ENCODE peak calls at places on chromosomes 5 and 9, in five cellular contexts. M is HFFc6, X is suprapubic skin, W is Calu3, I is fibroblast of lung. N is an unnamed sample.
A peak's percentile ranks its signal among the peaks of the same experiment; 100 is the strongest.

GRCh38 chr5:1644810-1645571 is 121.2 kb upstream of the LPCAT1 start:
- DNase-seq in M (peak; percentile 72), X (peak; percentile 82), W (peak; percentile 84), I (peak; percentile 63), N (peak; percentile 88)

GRCh38 chr9:133708770-133709611 is 29.2 kb downstream of the SARDH start:
- DNase-seq in X (peak; percentile 59), W (no peak), M (no peak), I (no peak), N (no peak)

GRCh38 chr5:34886718-34887117 is 28.6 kb downstream of the RAD1 start:
- DNase-seq in M (no peak), W (no peak), I (no peak), X (no peak), N (no peak)

GRCh38 chr5:168796840-168797548 is 217.8 kb upstream of the PANK3 start:
- DNase-seq in I (no peak), X (no peak), M (no peak), W (no peak), N (no peak)

GRCh38 chr9:13970018-13970417 is 343.9 kb downstream of the NFIB start:
- DNase-seq in I (peak; percentile 57), W (no peak), M (no peak), X (no peak), N (no peak)

GRCh38 chr5:168708301-168708695 is 129.1 kb upstream of the PANK3 start:
- DNase-seq in X (no peak), I (no peak), M (no peak), W (no peak), N (peak; percentile 36)

GRCh38 chr5:31993182-31993961 is 180.7 kb downstream of the GOLPH3 start:
- DNase-seq in I (peak; percentile 86), X (no peak), M (peak; percentile 28), W (no peak), N (no peak)

GRCh38 chr9:3446313-3446712 is 79.5 kb downstream of the RFX3 start:
- DNase-seq in M (no peak), W (no peak), I (peak; percentile 21), X (no peak), N (no peak)

GRCh38 chr9:108272350-108272899 is 583.4 kb downstream of the ACTL7B start:
- DNase-seq in W (peak; percentile 66), M (no peak), X (no peak), I (peak; percentile 24), N (no peak)

GRCh38 chr5:92394935-92395334 is 1011.8 kb upstream of the ARRDC3 start:
- DNase-seq in M (no peak), X (no peak), I (no peak), W (no peak), N (no peak)

GRCh38 chr9:131361202-131361833 is 32.6 kb upstream of the PRRC2B start:
- DNase-seq in X (no peak), M (peak; percentile 18), W (peak; percentile 8), I (peak; percentile 36), N (no peak)

DNA sequence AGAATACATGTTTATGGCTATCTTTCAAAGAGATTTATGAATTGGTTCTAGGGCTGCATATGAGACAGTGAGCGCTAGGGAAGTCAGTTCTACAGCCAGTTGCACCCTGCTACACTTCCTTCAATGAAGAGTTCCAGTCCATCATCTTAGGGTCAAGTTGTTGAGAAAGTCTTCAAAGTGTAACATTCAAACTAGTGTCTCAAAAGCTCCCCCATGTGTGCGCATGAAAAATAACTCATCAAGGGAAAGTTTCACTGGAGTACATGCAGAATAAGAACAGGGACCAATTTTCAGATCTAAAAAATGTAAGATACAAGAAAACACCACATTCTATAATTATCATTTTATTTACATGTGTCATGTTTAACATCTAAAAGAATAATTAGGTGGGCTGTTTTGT is 317.2 kb downstream of the DEPDC1B start:
- DNase-seq in W (peak; percentile 14), I (peak; percentile 23), X (no peak), M (peak; percentile 26), N (no peak)
- TF ChIP-seq CTCF in W (no peak), I (peak; percentile 39), X (no peak), M (peak; percentile 61), N (peak; percentile 52)

DNA sequence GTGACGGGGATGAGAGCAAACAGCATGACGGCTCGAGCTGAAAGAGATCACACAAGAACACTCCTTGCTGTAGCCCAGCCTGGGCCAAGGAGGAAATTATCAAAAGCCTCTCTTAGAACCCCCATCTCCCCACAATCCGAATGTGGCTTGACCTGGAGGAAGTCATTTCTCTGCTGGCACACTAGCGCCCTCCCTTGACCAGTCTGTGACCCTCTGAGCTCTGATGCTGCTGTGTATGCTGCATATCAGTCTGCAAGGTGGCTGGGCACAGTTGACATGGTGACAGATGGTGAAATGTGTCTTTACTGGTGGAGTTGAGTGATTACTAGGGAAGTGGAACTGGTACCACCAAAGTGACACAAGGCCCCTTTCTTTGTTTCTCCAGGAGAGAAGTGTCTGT is 3.3 kb downstream of the SLC46A2 start:
- DNase-seq in X (no peak), M (no peak), I (no peak), W (no peak), N (no peak)
- TF ChIP-seq CTCF in X (no peak), M (peak; percentile 47), I (peak; percentile 7), W (no peak), N (peak; percentile 13)

GRCh38 chr5:112492291-112492690 is 73.2 kb upstream of the EPB41L4A start:
- DNase-seq in W (peak; percentile 77), X (no peak), I (peak; percentile 58), M (peak; percentile 75), N (no peak)
- TF ChIP-seq CTCF in W (peak; percentile 84), X (no peak), I (peak; percentile 52), M (peak; percentile 75), N (peak; percentile 68)

GRCh38 chr9:85702881-85703280 is 38.9 kb downstream of the AGTPBP1 start:
- DNase-seq in M (no peak), I (no peak), W (no peak), X (no peak), N (no peak)

GRCh38 chr9:85700330-85700729 is 41.4 kb downstream of the AGTPBP1 start:
- DNase-seq in I (no peak), W (no peak), M (no peak), X (no peak), N (no peak)

GRCh38 chr9:85704744-85705143 is 37.0 kb downstream of the AGTPBP1 start:
- DNase-seq in I (no peak), W (no peak), X (no peak), M (no peak), N (no peak)

GRCh38 chr9:85702191-85702590 is 39.6 kb downstream of the AGTPBP1 start:
- DNase-seq in X (no peak), W (no peak), I (no peak), M (no peak), N (no peak)

GRCh38 chr9:85703398-85703797 is 38.4 kb downstream of the AGTPBP1 start:
- DNase-seq in X (no peak), W (no peak), I (peak; percentile 23), M (no peak), N (no peak)
- TF ChIP-seq CTCF in X (no peak), W (no peak), I (no peak), M (no peak), N (no peak)

GRCh38 chr9:126624453-126624872 is 10.7 kb downstream of the LMX1B start:
- DNase-seq in M (no peak), I (no peak), W (no peak), X (no peak), N (no peak)

GRCh38 chr9:126622872-126623271 is 9.1 kb downstream of the LMX1B start:
- DNase-seq in W (no peak), I (no peak), X (no peak), M (no peak), N (no peak)

GRCh38 chr9:126623314-126623666 is 9.6 kb downstream of the LMX1B start:
- DNase-seq in X (no peak), I (no peak), W (no peak), M (no peak), N (no peak)

GRCh38 chr9:126624912-126625311 is 11.2 kb downstream of the LMX1B start:
- DNase-seq in W (no peak), X (no peak), I (no peak), M (no peak), N (no peak)

DNA sequence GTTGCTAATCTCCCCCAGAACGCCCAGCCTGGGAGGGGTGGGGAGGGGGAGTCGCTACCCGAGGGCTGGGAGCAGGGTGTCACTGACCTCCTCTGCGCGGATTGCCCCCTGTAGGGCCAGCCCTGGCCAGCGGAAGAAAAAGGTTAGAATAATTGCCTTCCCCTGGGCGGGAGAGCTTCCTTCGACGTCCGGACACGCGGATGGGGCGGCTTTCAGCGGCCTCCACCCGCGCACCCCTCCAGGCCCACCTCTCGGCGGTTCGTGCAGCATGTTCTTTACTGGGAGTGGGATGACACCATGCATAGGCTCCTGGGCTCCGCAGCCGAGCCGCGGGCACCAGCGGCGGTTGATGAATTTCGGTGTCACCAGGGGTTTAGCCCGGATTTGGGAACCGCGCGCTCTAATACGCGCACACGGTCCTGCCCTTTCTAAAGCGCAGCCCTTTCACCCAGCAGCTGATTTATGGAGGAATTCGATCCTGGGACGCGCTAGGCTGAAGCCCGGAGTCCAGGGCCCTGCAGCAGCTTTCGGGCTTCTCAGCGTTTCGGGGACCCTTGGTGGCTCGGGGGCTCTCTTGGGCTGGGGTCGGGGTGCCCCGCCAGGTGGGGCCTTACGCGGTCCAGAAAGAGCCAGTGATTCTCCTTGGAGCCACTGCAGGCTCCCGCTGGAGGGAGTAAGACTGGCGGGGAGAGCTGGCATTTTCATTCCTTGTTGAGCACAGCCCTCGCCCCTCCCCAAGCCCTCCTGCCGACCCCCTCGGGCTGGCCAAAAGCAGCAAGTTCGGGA is 10.1 kb downstream of the LMX1B start:
- DNase-seq in I (no peak), W (no peak), M (no peak), X (no peak), N (no peak)
- TF ChIP-seq CTCF in I (no peak), W (no peak), M (no peak), X (no peak), N (no peak)

GRCh38 chr9:93292664-93293328 is 108.9 kb downstream of the WNK2 start:
- DNase-seq in I (no peak), X (no peak), M (no peak), W (no peak), N (no peak)

GRCh38 chr9:93288891-93289883 is 105.2 kb downstream of the WNK2 start:
- DNase-seq in I (peak; percentile 50), M (no peak), X (no peak), W (peak; percentile 58), N (no peak)

GRCh38 chr9:93292288-93292615 is 108.3 kb downstream of the WNK2 start:
- DNase-seq in X (no peak), M (no peak), I (no peak), W (no peak), N (no peak)

GRCh38 chr9:93291536-93292287 is 107.8 kb downstream of the WNK2 start:
- DNase-seq in I (no peak), M (no peak), W (no peak), X (no peak), N (no peak)

DNA sequence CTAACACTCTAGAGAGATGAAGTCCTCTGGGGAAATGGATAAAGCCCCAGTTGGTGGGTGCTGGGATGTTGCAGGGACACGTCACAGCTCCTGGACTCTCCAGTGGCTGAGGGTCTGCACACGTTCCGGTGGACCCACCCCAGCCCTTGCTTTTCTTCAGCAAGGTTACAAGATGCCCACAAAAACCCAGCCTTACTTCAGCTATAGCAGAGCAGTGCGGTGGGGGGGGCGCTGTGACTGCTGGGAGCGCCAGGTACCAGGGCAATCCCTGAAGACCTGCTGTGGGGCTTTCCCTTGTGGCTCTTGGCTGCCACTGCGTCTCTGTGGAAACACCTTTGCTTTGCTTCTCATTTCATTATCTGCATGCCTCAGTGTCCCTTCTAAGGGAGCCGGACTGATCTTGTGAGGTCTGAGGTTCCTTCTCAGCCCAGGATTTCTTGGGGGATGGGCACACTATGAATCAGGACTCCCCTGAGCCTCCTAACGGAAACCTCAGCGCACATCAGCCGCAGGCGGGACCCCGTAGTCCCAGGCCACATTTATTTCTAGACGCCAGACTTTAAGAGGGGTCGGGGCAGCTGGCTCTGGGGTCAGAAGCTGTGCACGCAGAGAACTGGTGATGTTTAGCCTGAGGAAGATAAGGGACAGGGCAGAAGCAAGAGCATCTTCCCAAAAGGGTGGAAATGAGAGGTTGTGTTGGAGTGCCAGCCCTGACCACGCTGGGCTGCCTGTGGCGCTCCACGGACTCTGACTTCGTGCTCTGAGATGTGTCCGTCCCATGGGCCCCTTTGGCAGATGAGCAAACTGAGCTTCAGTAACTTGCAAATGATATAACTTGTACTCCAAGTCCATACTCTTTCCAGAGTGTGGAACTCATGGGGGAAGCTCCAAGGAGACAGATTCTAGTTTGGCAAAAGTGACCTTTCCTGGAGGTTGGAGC is 106.8 kb downstream of the WNK2 start:
- DNase-seq in X (no peak), W (no peak), M (no peak), I (no peak), N (no peak)
- TF ChIP-seq CTCF in X (no peak), W (no peak), M (no peak), I (no peak), N (no peak)

N was measured in type B pancreatic cell.